ENCODE peak calls at places on chromosome 9, in seven cellular contexts. R is CD8-positive, alpha-beta T cell; X is Jurkat, Clone E6-1; P is adrenal gland; C is neural crest cell; E is naive thymus-derived CD8-positive, alpha-beta T cell; O is stimulated activated CD8-positive, alpha-beta memory T cell treated with anti-CD3 and anti-CD28 coated beads, Interleukin-7, amount 100 ng/mL, for 1 hour. U is an unnamed sample.

GRCh38 chr9:136807281-136808074 is at the start of gene RABL6:
- DNase-seq in R (peak; percentile 73), X (peak; percentile 51), P (peak; percentile 82), C (peak; percentile 66), E (peak; percentile 85), O (peak; percentile 68), U (peak; percentile 85)

GRCh38 chr9:117413346-117414219 is 1.3 kb downstream of the ASTN2 start:
- DNase-seq in R (no peak), X (no peak), P (no peak), C (peak; percentile 36), E (no peak), O (no peak), U (peak; percentile 72)

GRCh38 chr9:94139672-94140417 is 55.6 kb downstream of the PTPDC1 start:
- DNase-seq in R (no peak), X (no peak), P (peak; percentile 83), C (no peak), E (no peak), O (no peak), U (no peak)

GRCh38 chr9:130445268-130445983 is 665 bp downstream of the ASS1 start:
- DNase-seq in R (no peak), X (no peak), P (no peak), C (no peak), E (no peak), O (no peak), U (no peak)

GRCh38 chr9:136015656-136016055 is 54.5 kb upstream of the UBAC1 start:
- DNase-seq in R (no peak), X (no peak), P (no peak), C (no peak), E (no peak), O (no peak), U (peak; percentile 54)

GRCh38 chr9:82970359-82970758 is 92.6 kb downstream of the RASEF start:
- DNase-seq in R (no peak), X (no peak), P (no peak), C (no peak), E (no peak), O (no peak), U (no peak)

GRCh38 chr9:136853596-136854112 is 1.5 kb downstream of the MAMDC4 start:
- DNase-seq in R (no peak), X (no peak), P (peak; percentile 22), C (no peak), E (no peak), O (no peak), U (no peak)

GRCh38 chr9:125990186-125990792 is 243.1 kb downstream of the PBX3 start:
- DNase-seq in R (no peak), X (no peak), P (no peak), C (no peak), E (no peak), O (no peak), U (no peak)

GRCh38 chr9:83220737-83221136 is 157.8 kb upstream of the RASEF start:
- DNase-seq in R (no peak), X (no peak), P (no peak), C (no peak), E (no peak), O (no peak), U (no peak)

GRCh38 chr9:21836437-21837161 is 34.2 kb downstream of the MTAP start:
- DNase-seq in R (no peak), X (no peak), P (no peak), C (no peak), E (no peak), O (no peak), U (no peak)

GRCh38 chr9:72539824-72540347 is 18.5 kb downstream of the TMC1 start:
- DNase-seq in R (no peak), X (no peak), P (no peak), C (no peak), E (no peak), O (no peak), U (no peak)

GRCh38 chr9:21679432-21679831 is 123.0 kb upstream of the MTAP start:
- DNase-seq in R (no peak), X (no peak), P (no peak), C (no peak), E (no peak), O (no peak), U (no peak)

GRCh38 chr9:75892168-75892901 is 1.9 kb downstream of the PCSK5 start:
- DNase-seq in R (no peak), X (no peak), P (peak; percentile 37), C (peak; percentile 3), E (peak; percentile 20), O (no peak), U (peak; percentile 68)

GRCh38 chr9:117488659-117489058 is 73.8 kb upstream of the ASTN2 start:
- DNase-seq in R (no peak), X (no peak), P (no peak), C (no peak), E (no peak), O (no peak), U (no peak)

GRCh38 chr9:127570533-127571111 is 41.5 kb upstream of the STXBP1 start:
- DNase-seq in R (no peak), X (no peak), P (no peak), C (no peak), E (no peak), O (no peak), U (no peak)

GRCh38 chr9:124206391-124206790 is 51.4 kb upstream of the NEK6 start:
- DNase-seq in R (no peak), X (no peak), P (no peak), C (no peak), E (no peak), O (no peak), U (no peak)

GRCh38 chr9:34279431-34279830 is 49.6 kb downstream of the KIF24 start:
- DNase-seq in R (no peak), X (no peak), P (no peak), C (no peak), E (no peak), O (no peak), U (no peak)

GRCh38 chr9:107504585-107505455 is 15.3 kb upstream of the KLF4 start:
- DNase-seq in R (no peak), X (no peak), P (no peak), C (no peak), E (no peak), O (no peak), U (no peak)

GRCh38 chr9:18463991-18464390 is 10.0 kb upstream of the ADAMTSL1 start:
- DNase-seq in R (no peak), X (no peak), P (no peak), C (no peak), E (no peak), O (no peak), U (no peak)